ENCODE peak calls at places on chromosomes 7 and 10, in ten cellular contexts. V, Z, A, F, J, G, E, Q, K and T are unnamed samples.

GRCh38 chr7:2926120-2926897 is 82.2 kb upstream of the GNA12 start:
- DNase-seq in F (no peak), A (no peak), Z (no peak), J (no peak), Q (no peak), V (no peak), G (peak; percentile 2), E (no peak), K (no peak), T (no peak)

GRCh38 chr7:26061340-26062239 is 90.4 kb upstream of the NFE2L3 start:
- DNase-seq in A (peak; percentile 83), G (peak; percentile 41), V (peak; percentile 53), Z (peak; percentile 75), E (peak; percentile 61), F (peak; percentile 72), Q (peak; percentile 85), K (peak; percentile 76), J (no peak), T (no peak)

GRCh38 chr7:154783281-154783909 is 219.5 kb downstream of the PAXIP1 start:
- DNase-seq in E (no peak), J (no peak), F (no peak), Z (no peak), G (no peak), K (no peak), V (no peak), A (no peak), Q (no peak), T (no peak)

GRCh38 chr10:77586719-77587423 is 50.7 kb downstream of the KCNMA1 start:
- DNase-seq in V (peak; percentile 91), F (peak; percentile 92), J (no peak), G (no peak), Q (no peak), E (no peak), K (peak; percentile 34), Z (no peak), A (peak; percentile 27), T (peak; percentile 53)

GRCh38 chr7:30727061-30727945 is 24.6 kb upstream of the INMT start:
- DNase-seq in F (no peak), Q (no peak), V (no peak), A (no peak), G (no peak), K (no peak), J (no peak), E (no peak), Z (peak; percentile 73), T (no peak)

GRCh38 chr7:3370068-3370704 is 69.1 kb downstream of the SDK1 start:
- DNase-seq in F (no peak), J (no peak), G (no peak), Z (no peak), Q (no peak), V (no peak), K (no peak), E (no peak), A (no peak), T (no peak)

GRCh38 chr10:78718032-78718572 is 350.7 kb upstream of the ZMIZ1 start:
- DNase-seq in Q (no peak), F (no peak), V (no peak), E (no peak), G (no peak), A (no peak), J (no peak), Z (no peak), K (no peak), T (no peak)

GRCh38 chr10:102001435-102002068 is 54.4 kb downstream of the ARMH3 start:
- DNase-seq in V (no peak), F (no peak), K (no peak), J (no peak), E (no peak), Z (peak; percentile 36), A (no peak), Q (no peak), G (no peak), T (peak; percentile 37)

GRCh38 chr10:22665329-22665728 is 49.0 kb downstream of the PIP4K2A start:
- DNase-seq in F (no peak), K (no peak), E (no peak), J (no peak), V (no peak), Z (no peak), A (no peak), Q (no peak), G (no peak), T (no peak)

GRCh38 chr10:22662693-22663330 is 51.6 kb downstream of the PIP4K2A start:
- DNase-seq in Z (no peak), G (no peak), F (no peak), E (no peak), Q (no peak), J (no peak), A (no peak), K (no peak), V (no peak), T (no peak)

GRCh38 chr10:22669163-22669711 is 45.1 kb downstream of the PIP4K2A start:
- DNase-seq in V (no peak), K (no peak), A (no peak), E (no peak), Q (no peak), Z (no peak), G (no peak), F (no peak), J (no peak), T (no peak)

GRCh38 chr10:22667093-22667480 is 47.3 kb downstream of the PIP4K2A start:
- DNase-seq in A (no peak), Z (no peak), K (no peak), G (no peak), J (no peak), F (no peak), V (no peak), E (no peak), Q (no peak), T (no peak)

DNA sequence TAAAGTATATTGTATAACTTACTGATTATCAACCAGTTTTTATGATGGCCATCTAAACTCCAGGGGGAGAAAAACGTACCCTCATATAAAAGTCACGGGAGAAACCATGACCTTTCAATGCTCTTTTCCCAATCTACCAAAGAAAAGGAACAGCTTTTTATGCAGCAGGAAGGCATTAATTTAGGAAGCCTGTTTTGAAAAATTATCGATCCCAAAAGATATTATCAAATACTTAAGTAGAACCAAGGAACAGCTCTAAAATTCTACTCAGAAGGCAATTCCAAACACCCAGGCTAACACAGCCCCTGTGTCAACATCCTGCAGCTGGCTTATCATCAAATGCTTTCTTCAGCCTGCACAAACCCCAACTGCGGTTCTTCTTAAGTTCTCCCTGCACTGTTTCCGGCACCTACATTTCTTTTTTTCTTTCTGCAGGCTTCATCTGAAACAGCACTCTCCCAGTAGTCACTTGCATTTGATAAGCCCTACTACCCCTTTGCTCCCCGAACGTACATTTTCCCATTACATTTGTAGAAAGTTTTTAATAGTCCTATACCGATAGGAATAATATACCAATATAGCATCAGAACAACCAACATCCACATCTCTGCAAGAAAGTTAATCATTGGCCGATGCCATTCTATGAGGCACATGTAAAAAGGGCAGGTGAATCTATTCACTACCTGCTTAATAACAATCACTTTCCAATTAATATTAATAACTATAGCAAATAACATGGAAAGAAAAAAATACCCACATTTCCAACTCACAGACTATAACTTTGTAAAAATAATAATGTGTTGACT is 47.9 kb downstream of the PIP4K2A start:
- DNase-seq in V (peak; percentile 48), K (no peak), J (no peak), Q (peak; percentile 32), A (no peak), Z (peak; percentile 5), F (no peak), E (no peak), G (no peak), T (no peak)
- TF ChIP-seq CTCF in V (no peak), K (no peak), J (no peak), Q (no peak), A (no peak), Z (no peak), F (no peak), E (no peak), G (no peak), T (no peak)

DNA sequence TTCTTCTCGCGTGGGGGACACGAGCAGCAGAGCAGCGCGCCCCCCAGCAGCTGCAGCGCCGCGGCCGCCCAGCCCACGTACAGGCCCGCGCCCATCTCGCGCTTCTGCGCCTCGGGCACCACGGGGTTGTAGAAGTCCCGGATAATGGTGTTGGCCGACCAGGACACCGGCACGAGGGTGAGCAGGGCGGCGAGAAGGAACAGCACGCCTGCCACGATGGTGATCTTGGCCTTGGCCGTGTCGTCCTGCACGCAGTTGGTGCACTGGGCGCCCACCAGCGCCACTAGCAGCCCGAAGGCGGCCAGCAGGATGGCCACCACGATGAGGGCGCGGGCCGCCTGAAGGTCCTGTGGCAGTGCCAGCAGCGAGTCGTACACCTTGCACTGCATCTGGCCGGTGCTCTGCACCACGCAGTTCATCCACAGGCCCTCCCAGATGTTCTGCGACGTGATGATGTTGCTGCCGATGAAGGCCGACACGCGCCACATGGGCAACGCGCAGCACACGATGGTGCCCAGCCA is 529 bp downstream of the CLDN3 start:
- DNase-seq in A (no peak), V (no peak), Z (no peak), J (no peak), K (no peak), E (no peak), F (no peak), G (no peak), Q (peak; percentile 50), T (no peak)
- H3K4me3 ChIP-seq in A (peak overlapping the region; percentile 19), V (no peak overlapping the region), Z (no peak overlapping the region), J (peak overlapping the region; percentile 25), K (peak overlapping the region; percentile 34), E (peak overlapping the region; percentile 18), F (no peak overlapping the region), G (peak overlapping the region; percentile 40), Q (peak overlapping the region; percentile 13), T (peak overlapping the region; percentile 12)

GRCh38 chr7:99579956-99580777 is 17.9 kb upstream of the TMEM225B start:
- DNase-seq in E (peak; percentile 71), G (peak; percentile 27), K (no peak), J (no peak), A (no peak), F (peak; percentile 23), Q (peak; percentile 38), Z (no peak), V (no peak), T (no peak)
- TF ChIP-seq CTCF in E (peak; percentile 24), G (peak; percentile 53), K (no peak), J (peak; percentile 18), A (no peak), F (no peak), Q (no peak), Z (peak; percentile 39), V (peak; percentile 64), T (peak; percentile 53)

GRCh38 chr7:17502209-17502810 is 203.9 kb downstream of the AHR start:
- DNase-seq in V (no peak), A (no peak), K (no peak), F (no peak), E (no peak), G (no peak), Z (no peak), Q (no peak), J (no peak), T (no peak)

GRCh38 chr7:17498230-17498629 is 199.8 kb downstream of the AHR start:
- DNase-seq in Z (no peak), E (no peak), F (peak; percentile 7), V (no peak), Q (no peak), K (no peak), G (no peak), A (no peak), J (no peak), T (no peak)

GRCh38 chr7:17497549-17498193 is 199.2 kb downstream of the AHR start:
- DNase-seq in K (no peak), A (no peak), F (peak; percentile 67), G (no peak), V (no peak), E (no peak), J (no peak), Z (no peak), Q (no peak), T (no peak)

GRCh38 chr7:17500718-17501117 is 202.3 kb downstream of the AHR start:
- DNase-seq in E (no peak), A (no peak), K (no peak), F (no peak), G (no peak), Q (no peak), Z (no peak), J (no peak), V (no peak), T (no peak)

DNA sequence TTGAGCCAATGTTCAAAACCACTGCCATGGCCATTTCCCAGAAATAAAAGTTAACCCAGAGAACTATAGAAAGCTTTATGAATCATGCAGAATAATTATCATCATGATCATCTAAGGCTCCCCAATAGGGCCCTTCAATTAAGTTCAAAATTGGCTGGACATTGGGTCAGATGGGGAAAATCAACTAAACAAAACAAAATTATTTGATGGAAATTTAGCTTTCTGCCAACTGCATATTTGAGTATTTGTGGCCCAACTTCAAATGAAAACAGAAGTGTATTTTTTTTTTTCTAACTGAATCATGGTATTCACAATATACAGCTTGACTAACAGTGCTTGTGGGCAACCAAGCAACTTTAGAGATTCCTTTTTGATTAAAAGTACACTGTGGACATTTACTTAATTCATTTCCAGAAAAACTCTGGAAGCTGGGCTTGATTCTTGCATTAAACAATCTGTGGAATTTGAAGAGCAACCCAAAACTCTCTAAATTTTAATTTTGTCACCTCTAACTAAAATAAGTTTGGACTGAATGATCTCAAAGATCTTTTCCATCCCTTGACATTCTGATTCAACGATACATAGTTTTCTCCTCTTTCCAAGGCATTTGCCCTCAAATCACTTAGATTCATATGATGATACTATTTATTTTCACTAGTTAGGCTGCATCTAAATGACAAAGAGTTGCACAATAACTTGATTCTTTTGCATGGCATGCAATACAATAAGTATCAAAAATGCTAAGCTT is 203.2 kb downstream of the AHR start:
- DNase-seq in A (no peak), J (no peak), E (no peak), Q (no peak), V (no peak), K (no peak), G (no peak), Z (no peak), F (no peak), T (no peak)
- H3K4me3 ChIP-seq in A (no peak overlapping the region), J (no peak overlapping the region), E (no peak overlapping the region), Q (no peak overlapping the region), V (no peak overlapping the region), K (no peak overlapping the region), G (no peak overlapping the region), Z (no peak overlapping the region), F (no peak overlapping the region), T (no peak overlapping the region)